ENCODE peak calls at places on chromosomes 13 and 19, in eight cellular contexts. One of them, this sample, is unnamed.

GRCh38 chr19:18798384-18799352 is 7.6 kb upstream of the COMP start:
- DNase-seq in fibroblast of mammary gland: no peak
- DNase-seq in GM06990: no peak
- DNase-seq in breast epithelium: no peak
- DNase-seq in CD8-positive, alpha-beta T cell: no peak
- DNase-seq in AG10803: no peak
- DNase-seq in choroid plexus epithelial cell: no peak
- DNase-seq in CD8-positive, alpha-beta memory T cell: no peak
- DNase-seq in this sample: no peak

GRCh38 chr13:110361365-110361911 is 54.4 kb downstream of the COL4A2 start:
- DNase-seq in fibroblast of mammary gland: peak
- DNase-seq in breast epithelium: no peak
- DNase-seq in CD8-positive, alpha-beta T cell: no peak
- DNase-seq in GM06990: no peak
- DNase-seq in CD8-positive, alpha-beta memory T cell: no peak
- DNase-seq in AG10803: peak
- DNase-seq in choroid plexus epithelial cell: peak
- DNase-seq in this sample: no peak

GRCh38 chr13:103799028-103799427 is 732.8 kb upstream of the SLC10A2 start:
- DNase-seq in fibroblast of mammary gland: no peak
- DNase-seq in breast epithelium: no peak
- DNase-seq in GM06990: no peak
- DNase-seq in CD8-positive, alpha-beta T cell: no peak
- DNase-seq in AG10803: no peak
- DNase-seq in CD8-positive, alpha-beta memory T cell: no peak
- DNase-seq in choroid plexus epithelial cell: peak
- DNase-seq in this sample: no peak

GRCh38 chr19:35558400-35559280 is 4.8 kb downstream of the ATP4A start:
- DNase-seq in AG10803: no peak
- DNase-seq in CD8-positive, alpha-beta memory T cell: no peak
- DNase-seq in GM06990: no peak
- DNase-seq in CD8-positive, alpha-beta T cell: no peak
- DNase-seq in fibroblast of mammary gland: no peak
- DNase-seq in breast epithelium: no peak
- DNase-seq in choroid plexus epithelial cell: no peak
- DNase-seq in this sample: no peak

GRCh38 chr13:98252931-98253470 is 75.9 kb upstream of the RNF113B start:
- DNase-seq in CD8-positive, alpha-beta T cell: no peak
- DNase-seq in CD8-positive, alpha-beta memory T cell: no peak
- DNase-seq in fibroblast of mammary gland: peak
- DNase-seq in breast epithelium: no peak
- DNase-seq in AG10803: peak
- DNase-seq in choroid plexus epithelial cell: peak
- DNase-seq in GM06990: no peak
- DNase-seq in this sample: no peak

GRCh38 chr13:40464991-40465390 is 201.4 kb downstream of the FOXO1 start:
- DNase-seq in choroid plexus epithelial cell: no peak
- DNase-seq in AG10803: no peak
- DNase-seq in fibroblast of mammary gland: no peak
- DNase-seq in breast epithelium: no peak
- DNase-seq in GM06990: no peak
- DNase-seq in CD8-positive, alpha-beta T cell: no peak
- DNase-seq in CD8-positive, alpha-beta memory T cell: no peak
- DNase-seq in this sample: no peak

GRCh38 chr13:35857769-35858168 is 273.4 kb downstream of the DCLK1 start:
- DNase-seq in GM06990: no peak
- DNase-seq in choroid plexus epithelial cell: peak
- DNase-seq in AG10803: peak
- DNase-seq in breast epithelium: no peak
- DNase-seq in CD8-positive, alpha-beta memory T cell: no peak
- DNase-seq in fibroblast of mammary gland: no peak
- DNase-seq in CD8-positive, alpha-beta T cell: no peak
- DNase-seq in this sample: no peak

GRCh38 chr19:55487884-55488687 is at the start of gene SSC5D:
- DNase-seq in AG10803: peak
- DNase-seq in breast epithelium: no peak
- DNase-seq in CD8-positive, alpha-beta memory T cell: no peak
- DNase-seq in CD8-positive, alpha-beta T cell: no peak
- DNase-seq in fibroblast of mammary gland: peak
- DNase-seq in GM06990: no peak
- DNase-seq in choroid plexus epithelial cell: peak
- DNase-seq in this sample: no peak

GRCh38 chr19:17078920-17079709 is 3.5 kb downstream of the MYO9B start:
- DNase-seq in GM06990: no peak
- DNase-seq in breast epithelium: no peak
- DNase-seq in choroid plexus epithelial cell: peak
- DNase-seq in CD8-positive, alpha-beta memory T cell: no peak
- DNase-seq in fibroblast of mammary gland: peak
- DNase-seq in AG10803: no peak
- DNase-seq in CD8-positive, alpha-beta T cell: no peak
- DNase-seq in this sample: no peak

GRCh38 chr19:17079710-17080440 is 4.3 kb downstream of the MYO9B start:
- DNase-seq in breast epithelium: peak
- DNase-seq in choroid plexus epithelial cell: peak
- DNase-seq in AG10803: peak
- DNase-seq in GM06990: peak
- DNase-seq in CD8-positive, alpha-beta memory T cell: peak
- DNase-seq in fibroblast of mammary gland: peak
- DNase-seq in CD8-positive, alpha-beta T cell: peak
- DNase-seq in this sample: peak

GRCh38 chr19:17078038-17078919 is 2.7 kb downstream of the MYO9B start:
- DNase-seq in breast epithelium: no peak
- DNase-seq in choroid plexus epithelial cell: peak
- DNase-seq in CD8-positive, alpha-beta T cell: no peak
- DNase-seq in fibroblast of mammary gland: no peak
- DNase-seq in CD8-positive, alpha-beta memory T cell: no peak
- DNase-seq in AG10803: no peak
- DNase-seq in GM06990: no peak
- DNase-seq in this sample: peak

GRCh38 chr19:17080441-17080803 is 4.8 kb downstream of the MYO9B start:
- DNase-seq in CD8-positive, alpha-beta memory T cell: no peak
- DNase-seq in fibroblast of mammary gland: no peak
- DNase-seq in choroid plexus epithelial cell: no peak
- DNase-seq in CD8-positive, alpha-beta T cell: no peak
- DNase-seq in AG10803: no peak
- DNase-seq in GM06990: no peak
- DNase-seq in breast epithelium: no peak
- DNase-seq in this sample: no peak

DNA sequence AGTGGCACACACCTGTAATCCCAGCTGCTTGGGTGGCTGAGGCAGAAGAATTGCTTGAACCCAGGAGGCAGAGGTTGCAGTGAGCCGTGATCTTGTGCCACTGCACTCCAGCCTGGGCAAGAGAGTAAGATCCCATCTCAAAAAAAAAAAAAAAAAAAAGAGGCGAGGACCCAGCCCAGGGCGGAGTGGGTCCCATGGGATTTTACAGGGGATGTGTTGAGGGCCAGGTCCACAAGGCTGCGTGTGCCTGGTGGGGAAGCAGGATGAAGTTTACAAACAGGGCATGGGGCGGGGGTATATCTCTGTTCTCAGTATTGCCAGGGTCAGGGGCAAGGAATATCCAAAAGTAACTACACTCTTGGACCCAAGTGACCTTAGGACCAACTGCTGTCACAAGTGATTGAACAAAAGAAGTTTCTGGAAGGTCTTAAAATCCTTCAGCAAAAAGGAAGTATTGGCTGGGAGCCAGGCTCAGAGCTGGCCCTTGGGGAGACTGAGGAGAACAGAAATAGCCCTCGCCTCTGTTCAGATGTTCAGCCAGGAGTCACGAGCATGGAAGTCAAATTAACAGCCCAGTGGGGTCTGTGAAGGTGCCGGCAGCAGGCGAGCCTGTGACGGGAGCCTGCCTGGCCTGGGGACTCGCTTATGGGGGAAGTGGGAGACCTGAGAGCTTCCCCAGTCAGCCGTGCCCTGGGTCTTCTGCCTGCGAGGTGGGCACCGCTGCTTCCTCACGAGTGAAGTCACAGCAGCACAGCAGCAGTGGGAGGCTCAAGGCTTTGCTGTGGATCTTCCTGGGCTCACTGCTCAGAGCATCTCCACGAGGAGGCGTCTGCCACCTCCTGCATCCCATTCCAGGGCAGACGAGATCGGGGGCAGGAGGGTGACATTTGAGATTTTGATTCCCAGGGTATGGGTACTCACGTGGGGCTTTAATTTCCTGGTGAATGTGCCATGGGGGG is 6.4 kb downstream of the MYO9B start:
- DNase-seq in choroid plexus epithelial cell: peak
- DNase-seq in AG10803: no peak
- DNase-seq in fibroblast of mammary gland: no peak
- DNase-seq in GM06990: no peak
- DNase-seq in CD8-positive, alpha-beta T cell: no peak
- DNase-seq in breast epithelium: no peak
- DNase-seq in CD8-positive, alpha-beta memory T cell: no peak
- DNase-seq in this sample: no peak
- H3K4me3 ChIP-seq in choroid plexus epithelial cell: no peak
- H3K4me3 ChIP-seq in AG10803: no peak
- H3K4me3 ChIP-seq in fibroblast of mammary gland: no peak
- H3K4me3 ChIP-seq in GM06990: peak
- H3K4me3 ChIP-seq in CD8-positive, alpha-beta T cell: no peak
- H3K4me3 ChIP-seq in breast epithelium: no peak
- H3K4me3 ChIP-seq in CD8-positive, alpha-beta memory T cell: no peak
- H3K4me3 ChIP-seq in this sample: no peak

DNA sequence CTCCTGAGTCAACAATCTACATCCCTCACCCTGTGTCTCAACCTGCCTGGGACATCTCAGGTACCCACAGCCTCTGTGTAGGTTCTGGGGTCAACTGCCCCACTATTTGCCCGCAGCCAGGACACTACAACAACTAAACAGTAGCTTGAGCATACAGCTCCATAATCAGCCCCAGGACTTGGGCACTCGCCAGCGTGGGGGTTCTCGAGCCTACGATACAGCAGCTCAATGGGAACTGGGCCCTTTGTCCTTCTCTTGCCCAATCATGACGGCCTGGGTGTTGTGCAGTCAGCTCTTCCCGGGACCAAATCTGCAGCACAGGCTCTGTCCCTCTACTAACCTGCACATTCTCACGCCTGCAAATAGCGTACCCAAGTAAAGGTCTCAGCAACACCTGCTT is 1.3 kb downstream of the ZNF180 start:
- DNase-seq in fibroblast of mammary gland: no peak
- DNase-seq in breast epithelium: no peak
- DNase-seq in CD8-positive, alpha-beta memory T cell: no peak
- DNase-seq in choroid plexus epithelial cell: no peak
- DNase-seq in AG10803: no peak
- DNase-seq in GM06990: no peak
- DNase-seq in CD8-positive, alpha-beta T cell: no peak
- DNase-seq in this sample: no peak
- H3K4me3 ChIP-seq in fibroblast of mammary gland: no peak
- H3K4me3 ChIP-seq in breast epithelium: peak
- H3K4me3 ChIP-seq in CD8-positive, alpha-beta memory T cell: peak
- H3K4me3 ChIP-seq in choroid plexus epithelial cell: peak
- H3K4me3 ChIP-seq in AG10803: peak
- H3K4me3 ChIP-seq in GM06990: peak
- H3K4me3 ChIP-seq in CD8-positive, alpha-beta T cell: peak
- H3K4me3 ChIP-seq in this sample: no peak

GRCh38 chr19:40284501-40285352 is at the start of gene AKT2:
- DNase-seq in CD8-positive, alpha-beta T cell: peak
- DNase-seq in GM06990: no peak
- DNase-seq in breast epithelium: no peak
- DNase-seq in fibroblast of mammary gland: peak
- DNase-seq in AG10803: peak
- DNase-seq in CD8-positive, alpha-beta memory T cell: peak
- DNase-seq in choroid plexus epithelial cell: peak
- DNase-seq in this sample: no peak

GRCh38 chr19:40286674-40287421 is 1.7 kb upstream of the AKT2 start:
- DNase-seq in breast epithelium: no peak
- DNase-seq in AG10803: no peak
- DNase-seq in choroid plexus epithelial cell: no peak
- DNase-seq in CD8-positive, alpha-beta memory T cell: no peak
- DNase-seq in GM06990: no peak
- DNase-seq in fibroblast of mammary gland: peak
- DNase-seq in CD8-positive, alpha-beta T cell: no peak
- DNase-seq in this sample: no peak

GRCh38 chr19:40284251-40284500 is 969 bp downstream of the AKT2 start:
- DNase-seq in CD8-positive, alpha-beta memory T cell: no peak
- DNase-seq in AG10803: no peak
- DNase-seq in choroid plexus epithelial cell: peak
- DNase-seq in CD8-positive, alpha-beta T cell: no peak
- DNase-seq in breast epithelium: no peak
- DNase-seq in GM06990: no peak
- DNase-seq in fibroblast of mammary gland: no peak
- DNase-seq in this sample: no peak

GRCh38 chr19:40285353-40286234 is 449 bp upstream of the AKT2 start:
- DNase-seq in CD8-positive, alpha-beta T cell: peak
- DNase-seq in AG10803: peak
- DNase-seq in CD8-positive, alpha-beta memory T cell: peak
- DNase-seq in choroid plexus epithelial cell: peak
- DNase-seq in fibroblast of mammary gland: peak
- DNase-seq in breast epithelium: peak
- DNase-seq in GM06990: peak
- DNase-seq in this sample: peak

DNA sequence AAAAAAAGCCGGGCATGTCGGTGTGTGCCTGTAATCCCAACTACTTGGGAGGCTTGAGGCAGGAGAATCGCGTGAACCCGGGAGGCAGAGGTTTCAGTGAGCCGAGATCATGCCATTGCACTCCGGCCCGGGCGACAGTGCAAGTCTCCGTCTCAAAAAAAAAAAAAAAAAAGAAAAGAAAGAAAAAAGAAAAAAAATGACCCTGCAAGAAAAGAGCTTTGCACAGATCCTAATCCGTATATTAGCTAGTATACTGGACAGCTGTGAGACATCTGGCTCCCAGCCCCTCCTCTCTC is 1.0 kb upstream of the AKT2 start:
- DNase-seq in AG10803: no peak
- DNase-seq in GM06990: no peak
- DNase-seq in breast epithelium: no peak
- DNase-seq in fibroblast of mammary gland: no peak
- DNase-seq in choroid plexus epithelial cell: no peak
- DNase-seq in CD8-positive, alpha-beta T cell: no peak
- DNase-seq in CD8-positive, alpha-beta memory T cell: no peak
- DNase-seq in this sample: no peak
- H3K4me3 ChIP-seq in AG10803: peak
- H3K4me3 ChIP-seq in GM06990: no peak
- H3K4me3 ChIP-seq in breast epithelium: peak
- H3K4me3 ChIP-seq in fibroblast of mammary gland: no peak
- H3K4me3 ChIP-seq in choroid plexus epithelial cell: no peak
- H3K4me3 ChIP-seq in CD8-positive, alpha-beta T cell: peak
- H3K4me3 ChIP-seq in CD8-positive, alpha-beta memory T cell: no peak
- H3K4me3 ChIP-seq in this sample: peak

DNA sequence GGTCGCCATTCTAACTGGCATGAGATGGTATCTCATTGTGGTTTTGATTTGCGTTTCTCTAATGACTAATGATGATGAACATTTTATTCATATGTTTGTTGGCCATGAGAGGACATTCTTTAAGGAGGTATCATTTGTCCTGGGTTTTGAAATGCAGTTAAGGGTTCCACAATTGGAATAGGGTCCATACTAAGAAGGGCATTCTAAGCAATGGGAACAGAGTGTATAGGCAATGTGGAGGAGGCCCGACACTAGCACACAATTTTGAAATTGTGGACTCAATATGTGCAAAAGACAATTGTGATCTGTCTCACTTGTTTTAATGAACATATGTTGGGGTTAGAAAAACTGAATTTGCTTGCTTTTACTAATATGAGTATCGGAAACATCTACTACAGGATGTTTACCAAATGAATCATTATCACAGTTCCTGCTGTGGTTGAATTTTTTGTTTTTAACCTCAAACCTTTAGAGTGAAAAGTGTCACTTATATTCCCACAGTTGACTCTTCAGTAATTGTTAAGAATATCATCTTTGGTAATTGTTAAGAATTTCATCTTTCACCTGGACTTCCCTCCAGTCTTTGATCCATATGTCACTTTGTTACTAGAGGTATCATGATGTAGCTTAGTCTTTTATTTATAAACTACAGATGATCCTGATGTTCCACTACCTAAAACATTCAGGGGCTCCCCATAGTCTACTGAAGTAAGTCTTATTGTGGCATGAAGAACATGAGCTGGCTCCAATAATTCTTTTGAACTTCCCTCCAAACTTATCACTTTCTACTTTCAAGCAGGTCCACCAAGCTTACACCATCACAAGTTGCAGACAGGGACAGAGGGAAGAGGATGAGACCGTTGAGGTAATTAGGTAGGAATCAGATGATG is 109.7 kb upstream of the KLF12 start:
- DNase-seq in CD8-positive, alpha-beta T cell: peak
- DNase-seq in breast epithelium: no peak
- DNase-seq in fibroblast of mammary gland: peak
- DNase-seq in AG10803: peak
- DNase-seq in CD8-positive, alpha-beta memory T cell: peak
- DNase-seq in GM06990: no peak
- DNase-seq in choroid plexus epithelial cell: peak
- DNase-seq in this sample: no peak
- H3K4me3 ChIP-seq in CD8-positive, alpha-beta T cell: peak
- H3K4me3 ChIP-seq in breast epithelium: no peak
- H3K4me3 ChIP-seq in fibroblast of mammary gland: no peak
- H3K4me3 ChIP-seq in AG10803: no peak
- H3K4me3 ChIP-seq in CD8-positive, alpha-beta memory T cell: peak
- H3K4me3 ChIP-seq in GM06990: no peak
- H3K4me3 ChIP-seq in choroid plexus epithelial cell: no peak
- H3K4me3 ChIP-seq in this sample: no peak

This sample was measured in lower lobe of right lung.